ENCODE peak calls at places on chromosomes 13 and 19, in seven cellular contexts. B is stomach, A is HCT116, H is breast epithelium, R is transverse colon, P is esophagus muscularis mucosa, X is Panc1. D is an unnamed sample. For H3K9me3, the result is how much of the 10 kb centered on the place peaks cover.

GRCh38 chr13:31627097-31627496 is 112.2 kb upstream of the RXFP2 start:
- DNase-seq in P (no peak), B (no peak), X (no peak), H (no peak), R (no peak), A (no peak), D (no peak)

GRCh38 chr19:45171211-45171623 is 6.8 kb downstream of the TRAPPC6A start:
- DNase-seq in A (no peak), P (no peak), B (no peak), H (no peak), X (no peak), R (no peak), D (no peak)

GRCh38 chr19:45496349-45496953 is 396 bp downstream of the RTN2 start:
- DNase-seq in A (no peak), R (no peak), B (no peak), H (no peak), X (no peak), P (no peak), D (no peak)

GRCh38 chr13:40666905-40667621 is 622 bp upstream of the FOXO1 start:
- DNase-seq in B (peak), H (no peak), X (no peak), R (peak), A (no peak), P (peak), D (peak)

GRCh38 chr13:31955745-31956144 is 75.8 kb upstream of the FRY start:
- DNase-seq in B (no peak), P (no peak), X (no peak), H (no peak), A (no peak), R (no peak), D (no peak)

GRCh38 chr13:113729329-113730019 is 29.6 kb upstream of the TMEM255B start:
- DNase-seq in X (no peak), H (no peak), B (no peak), A (no peak), P (no peak), R (no peak), D (no peak)

GRCh38 chr19:51372649-51373504 is at the start of gene NKG7:
- DNase-seq in B (no peak), H (no peak), X (no peak), R (no peak), P (no peak), A (no peak), D (no peak)

GRCh38 chr13:43787518-43787891 is 733 bp upstream of the ENOX1 start:
- DNase-seq in B (no peak), A (no peak), R (no peak), P (no peak), X (no peak), H (no peak), D (no peak)

GRCh38 chr13:93966267-93966936 is 513.1 kb downstream of the DCT start:
- DNase-seq in P (no peak), H (no peak), B (no peak), A (no peak), X (no peak), R (no peak), D (no peak)

GRCh38 chr19:867301-867793 is 7.9 kb downstream of the CFD start:
- DNase-seq in H (no peak), X (no peak), B (no peak), R (no peak), A (no peak), P (no peak), D (no peak)

GRCh38 chr19:2983351-2984195 is 6.2 kb downstream of the TLE6 start:
- DNase-seq in B (no peak), H (no peak), R (peak), P (no peak), A (no peak), X (no peak), D (peak)

GRCh38 chr19:9741476-9742171 is 26.9 kb downstream of the ZNF846 start:
- DNase-seq in X (no peak), R (no peak), A (no peak), H (no peak), P (no peak), B (no peak), D (no peak)

GRCh38 chr13:78659450-78660110 is 625 bp upstream of the OBI1 start:
- DNase-seq in A (no peak), P (no peak), H (no peak), X (no peak), B (no peak), R (no peak), D (no peak)

GRCh38 chr19:6616011-6616410 is 25.1 kb upstream of the CD70 start:
- DNase-seq in A (no peak), H (no peak), X (no peak), P (no peak), R (no peak), B (no peak), D (no peak)

GRCh38 chr13:104057851-104058250 is 991.6 kb upstream of the SLC10A2 start:
- DNase-seq in A (no peak), B (no peak), P (no peak), X (no peak), H (no peak), R (no peak), D (no peak)

GRCh38 chr19:7415163-7415856 is 66.6 kb downstream of the ARHGEF18 start:
- DNase-seq in H (peak), X (no peak), B (peak), P (no peak), R (no peak), A (no peak), D (no peak)

GRCh38 chr19:36962346-36962745 is 46.2 kb downstream of the ZNF568 start:
- DNase-seq in B (no peak), A (no peak), P (no peak), R (no peak), X (no peak), H (no peak), D (no peak)

GRCh38 chr19:36963262-36963661 is 47.1 kb downstream of the ZNF568 start:
- DNase-seq in X (no peak), A (no peak), H (no peak), P (no peak), R (no peak), B (no peak), D (no peak)
- H3K9me3 ChIP-seq in X (under half), A (under half), H (under half), P (under half), R (under half), B (under half), D (under half)

DNA sequence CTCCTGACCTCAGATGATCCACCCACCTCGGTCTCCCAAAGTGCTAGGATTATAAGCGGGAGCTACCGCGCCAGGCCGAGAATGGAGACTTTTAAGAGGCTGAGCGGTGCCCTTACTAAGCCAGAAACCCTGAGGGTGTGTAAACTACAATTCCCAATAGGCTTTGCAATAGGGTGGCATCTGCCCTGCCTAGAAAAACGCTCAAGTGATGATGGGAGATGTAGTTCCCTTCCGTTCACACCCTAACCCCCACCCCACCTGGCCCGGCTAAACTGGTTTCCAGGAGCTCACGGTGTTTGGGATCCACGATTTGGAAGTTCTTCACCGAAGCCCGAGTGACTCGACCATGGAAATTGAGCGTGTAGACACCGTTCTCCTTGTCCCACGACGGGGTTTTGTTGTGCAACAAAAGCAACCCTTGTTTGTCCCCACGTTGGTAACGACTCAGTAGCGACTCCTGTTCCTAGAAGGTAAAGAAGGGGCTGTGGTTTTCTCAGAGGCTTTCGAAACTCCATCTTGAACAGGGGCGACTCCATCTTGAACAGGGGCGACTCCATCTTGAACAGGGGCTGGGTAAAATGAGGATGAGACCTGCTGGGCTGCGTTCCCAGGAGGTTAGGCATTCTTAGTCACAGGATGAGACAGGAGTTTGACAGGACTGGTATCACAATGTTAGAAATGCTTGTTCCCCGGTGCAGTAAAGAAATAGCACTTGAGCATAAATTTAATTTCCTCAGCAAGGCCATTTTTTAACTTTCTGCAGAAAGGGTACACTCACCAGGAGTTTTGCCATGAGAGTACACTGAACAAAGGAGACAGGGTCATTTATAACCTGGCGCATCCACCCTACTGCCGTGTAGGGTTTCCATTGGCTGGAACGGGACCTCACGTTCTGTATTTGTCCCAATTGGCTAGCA is 9.8 kb downstream of the PPP1R15A start:
- DNase-seq in R (no peak), B (no peak), H (no peak), X (no peak), A (no peak), P (no peak), D (no peak)
- TF ChIP-seq POLR2AphosphoS5 in R (no peak), B (no peak), H (no peak), X (no peak), A (no peak), P (no peak), D (no peak)

DNA sequence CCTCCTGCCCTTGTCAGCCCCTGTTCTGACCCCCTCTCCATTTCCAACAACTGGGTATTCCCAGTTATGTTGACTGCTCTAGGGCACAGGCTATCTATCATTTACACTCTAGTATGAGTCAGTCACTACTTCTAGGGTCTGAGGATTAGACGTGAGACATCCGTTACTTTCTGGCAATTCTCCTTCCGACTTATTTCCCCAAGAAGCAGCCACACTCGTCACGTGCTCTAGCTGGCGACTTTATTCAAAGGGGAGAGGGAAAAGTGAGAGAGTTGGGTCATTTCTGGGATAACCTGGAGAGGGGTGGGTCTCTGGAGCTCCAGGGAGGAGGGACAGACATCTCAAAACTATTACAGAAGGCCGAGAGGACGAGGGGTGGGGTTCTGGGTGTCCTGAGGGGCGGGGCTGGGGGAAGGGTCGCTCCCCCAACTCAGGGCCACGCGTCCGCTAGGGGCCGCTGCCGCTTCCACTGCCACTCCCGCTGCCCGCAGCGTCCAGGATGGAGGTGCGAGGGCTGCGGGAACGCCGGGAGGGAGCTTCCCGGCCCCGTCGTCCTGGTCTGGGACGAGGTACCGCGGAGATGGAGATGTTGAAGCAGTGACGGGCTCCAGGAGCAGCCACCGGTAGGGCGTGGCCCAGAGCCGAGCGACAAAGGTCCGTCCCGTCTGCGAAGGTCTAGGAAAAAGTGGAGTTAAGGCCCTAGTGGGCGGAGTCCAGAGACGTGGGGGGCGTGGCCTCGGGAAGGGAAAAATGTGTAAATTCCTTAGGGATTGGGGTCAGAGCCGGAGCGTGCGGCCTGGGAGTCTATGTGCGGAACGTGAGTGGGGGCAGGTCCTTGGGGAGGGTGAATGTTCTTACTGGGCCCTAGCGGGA is 8.9 kb downstream of the RTBDN start:
- DNase-seq in A (no peak), R (no peak), P (no peak), H (no peak), B (peak), X (no peak), D (no peak)
- TF ChIP-seq CTCF in A (peak), R (no peak), P (no peak), H (no peak), B (no peak), X (no peak), D (peak)

GRCh38 chr19:11680689-11681302 is 58.0 kb downstream of the ZNF823 start:
- DNase-seq in A (no peak), H (no peak), X (no peak), P (no peak), B (no peak), R (no peak), D (no peak)
- H3K9me3 ChIP-seq in A (under half), H (half or more), X (under half), P (under half), B (under half), R (under half), D (under half)

GRCh38 chr19:40741527-40742390 is 8.5 kb downstream of the ACTMAP start:
- DNase-seq in X (no peak), B (no peak), H (no peak), R (no peak), A (no peak), P (no peak), D (no peak)

GRCh38 chr19:40742477-40742876 is 7.8 kb downstream of the ACTMAP start:
- DNase-seq in B (no peak), X (no peak), P (no peak), A (no peak), R (no peak), H (no peak), D (no peak)

GRCh38 chr19:40739030-40739839 is 11.0 kb downstream of the ACTMAP start:
- DNase-seq in H (no peak), X (no peak), B (no peak), R (no peak), P (no peak), A (no peak), D (no peak)

GRCh38 chr19:40739871-40740703 is 10.2 kb downstream of the ACTMAP start:
- DNase-seq in R (no peak), B (no peak), X (no peak), P (no peak), A (no peak), H (no peak), D (no peak)

GRCh38 chr19:40740747-40741146 is 9.5 kb downstream of the ACTMAP start:
- DNase-seq in P (no peak), H (no peak), B (no peak), X (no peak), A (no peak), R (no peak), D (no peak)
- TF ChIP-seq POLR2AphosphoS5 in P (peak), H (peak), B (no peak), X (no peak), A (no peak), R (no peak), D (peak)

DNA sequence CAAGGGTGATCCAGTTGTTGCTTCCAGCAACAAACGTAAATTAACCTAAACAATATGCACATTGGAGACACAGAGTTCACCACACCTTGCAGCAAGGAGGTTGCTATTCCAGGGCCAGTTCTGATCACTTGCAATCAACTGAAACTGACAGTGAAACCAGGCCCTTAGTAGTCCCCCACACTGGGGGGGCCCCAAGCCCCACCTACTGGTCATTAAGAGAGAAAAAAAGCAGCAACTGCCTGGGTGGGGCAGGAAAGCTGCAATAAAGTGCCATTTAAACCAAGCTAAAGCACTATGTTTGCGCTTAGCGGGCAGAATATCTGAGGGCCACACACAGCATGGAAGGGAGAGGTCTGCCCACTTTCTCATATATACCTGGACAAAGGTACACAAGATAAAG is 51.5 kb downstream of the ATP7B start:
- DNase-seq in A (no peak), B (no peak), H (no peak), R (peak), P (no peak), X (no peak), D (no peak)
- TF ChIP-seq CTCF in A (no peak), B (no peak), H (no peak), R (peak), P (no peak), X (no peak), D (no peak)

DNA sequence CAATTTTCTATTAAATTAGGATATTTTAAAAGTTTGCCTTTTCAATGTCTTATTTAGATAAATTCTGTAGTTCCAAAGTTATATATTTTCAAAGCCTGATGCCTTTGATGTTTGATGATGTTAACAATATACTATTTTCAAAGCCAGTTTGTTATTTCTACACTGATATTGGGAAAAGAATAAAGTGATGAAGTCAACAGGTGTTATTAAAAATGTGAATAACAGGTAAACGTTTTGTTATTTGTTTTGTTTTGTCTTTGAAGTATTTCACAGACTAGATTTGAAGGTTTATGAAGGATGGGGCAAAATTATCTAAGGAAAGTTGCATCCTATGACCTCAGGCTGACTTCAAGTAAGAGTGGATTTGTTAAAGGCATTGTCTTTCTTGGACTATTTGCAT is 33.1 kb upstream of the ZNF420 start:
- DNase-seq in B (no peak), X (no peak), H (no peak), R (no peak), P (no peak), A (no peak), D (no peak)
- H3K9me3 ChIP-seq in B (half or more), X (under half), H (under half), R (under half), P (under half), A (under half), D (under half)

D was measured in suprapubic skin.